ENCODE peak calls at places on chromosomes 13 and 19, in five cellular contexts. One of them, this sample, is unnamed.

GRCh38 chr13:49645451-49645850 is 17.1 kb downstream of the ARL11 start:
- DNase-seq in HCT116: no peak
- DNase-seq in K562: no peak
- DNase-seq in HepG2: peak; percentile 58
- DNase-seq in GM12878: no peak
- DNase-seq in this sample: no peak

GRCh38 chr13:76848596-76848995 is 37.6 kb downstream of the KCTD12 start:
- DNase-seq in HCT116: no peak
- DNase-seq in K562: no peak
- DNase-seq in HepG2: no peak
- DNase-seq in GM12878: no peak
- DNase-seq in this sample: no peak

GRCh38 chr13:113211774-113212173 is 2.4 kb downstream of the CUL4A start:
- DNase-seq in HCT116: no peak
- DNase-seq in K562: no peak
- DNase-seq in HepG2: peak; percentile 51
- DNase-seq in GM12878: no peak
- DNase-seq in this sample: no peak

GRCh38 chr19:10852098-10852800 is 4.0 kb downstream of the C19orf38 start:
- DNase-seq in HCT116: no peak
- DNase-seq in K562: no peak
- DNase-seq in HepG2: peak; percentile 63
- DNase-seq in GM12878: no peak
- DNase-seq in this sample: no peak

GRCh38 chr19:43936219-43936618 is 1.1 kb upstream of the ZNF45 start:
- DNase-seq in HCT116: no peak
- DNase-seq in K562: peak; percentile 22
- DNase-seq in HepG2: no peak
- DNase-seq in GM12878: no peak
- DNase-seq in this sample: no peak

GRCh38 chr19:57583521-57584416 is at the start of gene ZIK1:
- DNase-seq in HCT116: no peak
- DNase-seq in K562: no peak
- DNase-seq in HepG2: peak; percentile 83
- DNase-seq in GM12878: peak; percentile 61
- DNase-seq in this sample: peak; percentile 90

GRCh38 chr13:106011600-106011999 is 523.9 kb downstream of the EFNB2 start:
- DNase-seq in HCT116: no peak
- DNase-seq in K562: no peak
- DNase-seq in HepG2: no peak
- DNase-seq in GM12878: no peak
- DNase-seq in this sample: no peak

GRCh38 chr19:18496167-18496979 is 25.5 kb downstream of the ELL start:
- DNase-seq in HCT116: no peak
- DNase-seq in K562: peak; percentile 72
- DNase-seq in HepG2: peak; percentile 32
- DNase-seq in GM12878: no peak
- DNase-seq in this sample: no peak

GRCh38 chr19:17125728-17126677 is 50.4 kb downstream of the MYO9B start:
- DNase-seq in HCT116: no peak
- DNase-seq in K562: no peak
- DNase-seq in HepG2: no peak
- DNase-seq in GM12878: peak; percentile 79
- DNase-seq in this sample: no peak

DNA sequence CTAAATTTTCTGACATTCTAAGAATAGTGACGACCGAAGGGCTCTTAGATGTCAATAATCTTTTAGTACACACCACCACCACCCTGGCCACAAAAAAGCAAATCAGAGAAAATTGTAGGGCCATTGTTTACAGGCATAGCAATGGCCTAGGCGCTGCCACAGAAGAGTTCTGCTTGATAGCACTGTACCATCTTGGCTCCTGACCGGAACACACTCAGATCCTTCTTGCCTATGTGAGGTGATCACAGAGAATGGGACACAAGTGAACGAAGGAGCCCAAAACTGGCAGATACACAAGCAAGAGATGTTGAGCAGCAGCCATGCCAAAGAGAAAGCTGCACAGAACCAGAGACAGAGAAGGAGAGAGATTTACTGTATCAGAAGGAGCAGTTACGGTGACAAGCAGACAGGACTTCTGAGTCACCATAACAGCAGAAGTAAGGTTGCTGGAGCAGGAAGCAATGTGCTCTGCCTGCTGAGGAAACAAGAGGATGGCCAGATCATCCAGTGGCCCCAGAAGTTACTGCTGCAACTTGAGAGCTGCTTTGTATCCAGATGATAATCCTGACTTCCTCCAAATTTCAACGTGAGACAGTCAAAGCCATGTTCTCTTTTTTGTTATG is 105.2 kb downstream of the SLITRK6 start:
- DNase-seq in HCT116: no peak
- DNase-seq in K562: no peak
- DNase-seq in HepG2: no peak
- DNase-seq in GM12878: no peak
- DNase-seq in this sample: no peak
- TF ChIP-seq SRF in HCT116: no peak
- TF ChIP-seq SRF in K562: no peak
- TF ChIP-seq SRF in HepG2: no peak
- TF ChIP-seq SRF in GM12878: no peak
- TF ChIP-seq SRF in this sample: no peak

GRCh38 chr19:40578442-40578908 is 1.8 kb downstream of the SHKBP1 start:
- DNase-seq in HCT116: no peak
- DNase-seq in K562: peak; percentile 76
- DNase-seq in HepG2: no peak
- DNase-seq in GM12878: no peak
- DNase-seq in this sample: peak; percentile 75

GRCh38 chr19:40576181-40576584 is 490 bp upstream of the SHKBP1 start:
- DNase-seq in HCT116: no peak
- DNase-seq in K562: no peak
- DNase-seq in HepG2: no peak
- DNase-seq in GM12878: no peak
- DNase-seq in this sample: no peak

GRCh38 chr19:40580619-40581018 is 3.9 kb downstream of the SHKBP1 start:
- DNase-seq in HCT116: no peak
- DNase-seq in K562: no peak
- DNase-seq in HepG2: no peak
- DNase-seq in GM12878: no peak
- DNase-seq in this sample: no peak

GRCh38 chr19:40575326-40575725 is 1.3 kb upstream of the SHKBP1 start:
- DNase-seq in HCT116: no peak
- DNase-seq in K562: no peak
- DNase-seq in HepG2: no peak
- DNase-seq in GM12878: no peak
- DNase-seq in this sample: peak; percentile 50

DNA sequence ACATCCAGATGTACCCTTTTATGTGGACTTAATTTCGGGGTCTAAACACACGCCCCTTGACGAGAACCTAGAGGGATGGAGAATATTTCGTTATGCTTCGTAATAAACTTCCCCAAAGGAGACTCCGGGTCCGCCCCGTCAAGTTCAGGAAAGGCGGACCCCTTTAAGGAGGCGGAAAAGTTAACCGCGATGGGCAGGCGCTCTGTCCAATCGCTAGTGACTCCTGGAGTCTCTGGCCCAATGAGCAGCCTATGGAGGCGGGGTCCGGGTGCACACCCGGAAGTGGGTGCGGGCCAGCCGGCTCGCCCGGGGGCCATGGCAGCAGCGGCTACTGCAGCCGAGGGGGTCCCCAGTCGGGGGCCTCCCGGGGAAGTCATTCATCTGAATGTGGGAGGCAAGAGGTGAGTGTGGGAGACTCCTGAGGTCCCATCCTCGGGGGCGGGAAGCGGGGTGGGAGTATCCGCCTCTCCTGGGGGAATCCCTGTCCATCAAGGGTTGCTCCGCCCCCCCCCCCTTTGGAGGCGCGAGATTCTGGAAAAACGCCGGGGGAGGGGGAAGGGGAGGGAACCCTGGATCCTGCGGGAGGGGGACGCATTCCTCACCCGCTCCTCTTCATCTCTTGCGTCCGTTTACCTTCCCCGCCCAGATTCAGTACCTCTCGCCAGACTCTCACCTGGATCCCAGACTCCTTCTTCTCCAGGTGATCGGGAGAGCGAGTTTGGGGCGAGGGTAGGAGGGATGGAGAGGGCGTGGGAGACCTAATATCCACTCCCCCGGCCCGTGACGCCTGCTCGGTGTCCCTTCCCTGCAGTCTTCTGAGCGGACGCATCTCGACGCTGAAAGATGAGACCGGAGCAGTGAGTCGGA is at the start of gene SHKBP1:
- DNase-seq in HCT116: peak; percentile 93
- DNase-seq in K562: peak; percentile 97
- DNase-seq in HepG2: peak; percentile 84
- DNase-seq in GM12878: peak; percentile 86
- DNase-seq in this sample: peak; percentile 97
- TF ChIP-seq SRF in HCT116: no peak
- TF ChIP-seq SRF in K562: no peak
- TF ChIP-seq SRF in HepG2: no peak
- TF ChIP-seq SRF in GM12878: peak; percentile 15
- TF ChIP-seq SRF in this sample: no peak

GRCh38 chr13:79989251-79989661 is 351.7 kb downstream of the SPRY2 start:
- DNase-seq in HCT116: no peak
- DNase-seq in K562: no peak
- DNase-seq in HepG2: no peak
- DNase-seq in GM12878: no peak
- DNase-seq in this sample: no peak

GRCh38 chr13:79987761-79988160 is 353.2 kb downstream of the SPRY2 start:
- DNase-seq in HCT116: no peak
- DNase-seq in K562: no peak
- DNase-seq in HepG2: no peak
- DNase-seq in GM12878: no peak
- DNase-seq in this sample: no peak

GRCh38 chr13:79987323-79987722 is 353.6 kb downstream of the SPRY2 start:
- DNase-seq in HCT116: no peak
- DNase-seq in K562: no peak
- DNase-seq in HepG2: no peak
- DNase-seq in GM12878: no peak
- DNase-seq in this sample: no peak

GRCh38 chr13:79990048-79990447 is 350.9 kb downstream of the SPRY2 start:
- DNase-seq in HCT116: no peak
- DNase-seq in K562: no peak
- DNase-seq in HepG2: no peak
- DNase-seq in GM12878: no peak
- DNase-seq in this sample: no peak

DNA sequence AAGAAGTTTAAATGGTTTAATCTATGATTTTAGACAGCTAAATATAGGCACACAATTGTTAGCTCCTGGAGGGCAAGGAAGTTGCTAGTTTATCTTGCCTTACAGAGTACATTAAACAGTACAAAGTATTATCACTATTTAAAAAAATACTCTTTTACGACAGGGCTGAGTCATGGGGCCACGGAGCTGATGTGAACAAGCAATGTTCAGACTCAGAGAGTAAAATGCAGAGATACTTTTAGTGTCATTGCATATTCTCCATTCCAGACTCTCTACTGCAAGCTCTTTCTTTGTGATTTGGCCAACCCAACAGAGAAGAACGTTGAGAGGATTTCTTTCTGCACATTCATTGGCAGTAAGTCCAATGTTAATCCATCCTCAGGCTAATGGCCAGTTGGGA is 352.4 kb downstream of the SPRY2 start:
- DNase-seq in HCT116: no peak
- DNase-seq in K562: no peak
- DNase-seq in HepG2: no peak
- DNase-seq in GM12878: no peak
- DNase-seq in this sample: no peak
- TF ChIP-seq SRF in HCT116: no peak
- TF ChIP-seq SRF in K562: no peak
- TF ChIP-seq SRF in HepG2: no peak
- TF ChIP-seq SRF in GM12878: no peak
- TF ChIP-seq SRF in this sample: no peak

GRCh38 chr19:45428385-45429231 is 4.9 kb upstream of the ERCC1 start:
- DNase-seq in HCT116: no peak
- DNase-seq in K562: peak; percentile 72
- DNase-seq in HepG2: no peak
- DNase-seq in GM12878: no peak
- DNase-seq in this sample: no peak
- TF ChIP-seq SRF in HCT116: no peak
- TF ChIP-seq SRF in K562: no peak
- TF ChIP-seq SRF in HepG2: no peak
- TF ChIP-seq SRF in GM12878: no peak
- TF ChIP-seq SRF in this sample: no peak

DNA sequence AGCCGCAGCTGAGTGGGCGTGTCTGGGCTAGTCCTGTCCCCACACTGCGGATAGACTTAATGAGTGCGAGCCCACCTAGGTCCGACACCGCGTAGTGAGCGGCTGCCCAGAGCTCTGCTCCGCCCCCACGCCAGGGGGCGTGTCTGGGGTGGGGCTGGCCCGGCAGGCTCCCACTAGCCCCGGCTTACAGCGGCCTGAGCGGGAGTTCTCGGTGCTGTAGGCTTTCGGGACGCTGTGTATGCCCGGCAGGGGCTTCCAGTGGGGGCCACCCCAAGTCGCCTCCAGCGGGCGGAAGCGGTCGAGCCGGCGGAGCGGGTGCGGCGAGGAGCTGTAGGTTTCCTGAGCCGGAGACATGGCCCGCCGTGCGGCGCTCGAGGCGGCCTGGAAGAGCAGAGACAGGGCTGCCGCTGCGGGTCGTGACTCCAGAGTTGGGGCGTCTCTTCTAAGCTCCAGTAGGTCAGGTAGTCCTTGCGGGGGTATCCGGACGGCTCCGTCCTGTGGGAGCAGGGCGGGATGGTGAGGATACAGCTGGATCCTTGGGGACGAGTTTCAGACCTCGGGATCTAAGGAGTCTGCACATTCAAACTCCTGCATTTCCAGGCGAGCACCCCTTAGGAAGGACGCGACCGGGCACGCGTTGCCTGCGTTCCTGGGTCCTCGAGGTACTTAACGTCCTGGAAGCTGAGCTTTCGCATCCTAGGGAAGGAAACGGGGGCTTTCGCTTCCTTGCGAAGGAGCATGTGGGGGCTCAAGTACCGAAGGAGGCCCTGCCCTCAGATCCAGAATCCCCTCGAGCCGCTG is 1.2 kb downstream of the CGB7 start:
- DNase-seq in HCT116: peak; percentile 34
- DNase-seq in K562: peak; percentile 91
- DNase-seq in HepG2: peak; percentile 23
- DNase-seq in GM12878: no peak
- DNase-seq in this sample: no peak
- TF ChIP-seq SRF in HCT116: no peak
- TF ChIP-seq SRF in K562: no peak
- TF ChIP-seq SRF in HepG2: no peak
- TF ChIP-seq SRF in GM12878: no peak
- TF ChIP-seq SRF in this sample: no peak

DNA sequence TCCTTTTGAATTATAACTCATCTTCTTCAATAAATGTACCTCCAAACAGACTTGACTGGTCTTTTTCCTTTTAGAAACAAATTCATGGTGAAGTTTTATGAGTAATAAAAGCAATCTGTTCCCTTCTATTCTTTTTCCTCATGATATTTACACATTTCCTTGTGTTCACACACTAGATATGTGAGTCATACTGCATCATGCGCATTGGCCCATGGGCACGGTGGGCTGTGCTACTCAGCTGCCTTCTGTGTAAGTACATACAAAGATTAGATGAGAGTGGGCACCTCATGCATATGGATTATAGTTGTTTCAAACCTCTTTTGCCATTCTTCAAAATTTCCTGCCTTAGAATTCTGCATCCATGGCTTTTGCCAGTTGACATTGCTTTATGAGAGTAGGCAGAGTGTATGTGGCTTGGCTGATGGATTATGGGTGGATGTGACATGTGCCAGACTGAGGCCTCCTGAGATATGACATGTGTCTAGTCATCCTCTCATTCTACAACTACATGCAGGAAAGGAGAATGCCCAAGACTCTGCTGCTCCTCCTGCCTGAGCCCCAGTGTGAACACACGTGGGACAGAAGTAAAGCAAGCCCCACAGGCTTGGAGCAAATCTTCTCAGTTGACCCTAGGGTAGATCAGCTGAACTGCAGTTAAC is 110.0 kb downstream of the RBM26 start:
- DNase-seq in HCT116: no peak
- DNase-seq in K562: no peak
- DNase-seq in HepG2: no peak
- DNase-seq in GM12878: no peak
- DNase-seq in this sample: no peak
- TF ChIP-seq SRF in HCT116: no peak
- TF ChIP-seq SRF in K562: no peak
- TF ChIP-seq SRF in HepG2: no peak
- TF ChIP-seq SRF in GM12878: no peak
- TF ChIP-seq SRF in this sample: no peak